ENCODE peak calls at places on chromosome 7, in four cellular contexts. One of them, this sample, is unnamed.

GRCh38 chr7:95396136-95397032 is at the start of gene PON3:
- DNase-seq in psoas muscle: peak
- DNase-seq in breast epithelium: peak
- DNase-seq in prostate gland: no peak
- DNase-seq in this sample: no peak

GRCh38 chr7:84232653-84233052 is 38.1 kb upstream of the SEMA3A start:
- DNase-seq in prostate gland: no peak
- DNase-seq in psoas muscle: no peak
- DNase-seq in breast epithelium: no peak
- DNase-seq in this sample: no peak

GRCh38 chr7:98619450-98620321 is 2.6 kb downstream of the NPTX2 start:
- DNase-seq in breast epithelium: no peak
- DNase-seq in prostate gland: no peak
- DNase-seq in psoas muscle: no peak
- DNase-seq in this sample: peak

GRCh38 chr7:106693659-106694353 is 32.8 kb upstream of the CCDC71L start:
- DNase-seq in prostate gland: no peak
- DNase-seq in psoas muscle: no peak
- DNase-seq in breast epithelium: no peak
- DNase-seq in this sample: no peak

GRCh38 chr7:70097639-70098038 is 499.4 kb downstream of the AUTS2 start:
- DNase-seq in breast epithelium: no peak
- DNase-seq in prostate gland: no peak
- DNase-seq in psoas muscle: no peak
- DNase-seq in this sample: no peak

GRCh38 chr7:5780801-5781496 is 514 bp downstream of the RNF216 start:
- DNase-seq in breast epithelium: no peak
- DNase-seq in psoas muscle: peak
- DNase-seq in prostate gland: peak
- DNase-seq in this sample: no peak

GRCh38 chr7:26356266-26356665 is 64.6 kb downstream of the SNX10 start:
- DNase-seq in prostate gland: no peak
- DNase-seq in psoas muscle: no peak
- DNase-seq in breast epithelium: no peak
- DNase-seq in this sample: no peak

GRCh38 chr7:69656890-69657289 is 58.6 kb downstream of the AUTS2 start:
- DNase-seq in breast epithelium: peak
- DNase-seq in prostate gland: no peak
- DNase-seq in psoas muscle: peak
- DNase-seq in this sample: no peak

GRCh38 chr7:18393465-18394118 is 102.0 kb upstream of the HDAC9 start:
- DNase-seq in breast epithelium: no peak
- DNase-seq in psoas muscle: no peak
- DNase-seq in prostate gland: no peak
- DNase-seq in this sample: no peak

GRCh38 chr7:17274551-17275245 is 23.8 kb upstream of the AHR start:
- DNase-seq in breast epithelium: no peak
- DNase-seq in prostate gland: no peak
- DNase-seq in psoas muscle: no peak
- DNase-seq in this sample: no peak

GRCh38 chr7:12715372-12716133 is 28.1 kb downstream of the ARL4A start:
- DNase-seq in prostate gland: peak
- DNase-seq in psoas muscle: peak
- DNase-seq in breast epithelium: peak
- DNase-seq in this sample: peak

GRCh38 chr7:107208563-107208962 is 39.8 kb downstream of the HBP1 start:
- DNase-seq in prostate gland: no peak
- DNase-seq in psoas muscle: no peak
- DNase-seq in breast epithelium: no peak
- DNase-seq in this sample: no peak

GRCh38 chr7:96786998-96787395 is 77.4 kb upstream of the SEM1 start:
- DNase-seq in breast epithelium: no peak
- DNase-seq in prostate gland: no peak
- DNase-seq in psoas muscle: no peak
- DNase-seq in this sample: no peak

GRCh38 chr7:149500910-149501309 is 3.3 kb upstream of the ZNF746 start:
- DNase-seq in breast epithelium: no peak
- DNase-seq in prostate gland: no peak
- DNase-seq in psoas muscle: no peak
- DNase-seq in this sample: no peak

GRCh38 chr7:73577627-73578341 is 595 bp downstream of the TBL2 start:
- DNase-seq in psoas muscle: no peak
- DNase-seq in prostate gland: no peak
- DNase-seq in breast epithelium: no peak
- DNase-seq in this sample: no peak

GRCh38 chr7:94620703-94621118 is 35.2 kb downstream of the SGCE start:
- DNase-seq in psoas muscle: peak
- DNase-seq in prostate gland: peak
- DNase-seq in breast epithelium: peak
- DNase-seq in this sample: no peak

GRCh38 chr7:30463400-30464145 is 15.0 kb downstream of the NOD1 start:
- DNase-seq in breast epithelium: no peak
- DNase-seq in prostate gland: no peak
- DNase-seq in psoas muscle: no peak
- DNase-seq in this sample: no peak

GRCh38 chr7:52061666-52062065 is 745.1 kb upstream of the COBL start:
- DNase-seq in breast epithelium: no peak
- DNase-seq in prostate gland: no peak
- DNase-seq in psoas muscle: no peak
- DNase-seq in this sample: no peak

DNA sequence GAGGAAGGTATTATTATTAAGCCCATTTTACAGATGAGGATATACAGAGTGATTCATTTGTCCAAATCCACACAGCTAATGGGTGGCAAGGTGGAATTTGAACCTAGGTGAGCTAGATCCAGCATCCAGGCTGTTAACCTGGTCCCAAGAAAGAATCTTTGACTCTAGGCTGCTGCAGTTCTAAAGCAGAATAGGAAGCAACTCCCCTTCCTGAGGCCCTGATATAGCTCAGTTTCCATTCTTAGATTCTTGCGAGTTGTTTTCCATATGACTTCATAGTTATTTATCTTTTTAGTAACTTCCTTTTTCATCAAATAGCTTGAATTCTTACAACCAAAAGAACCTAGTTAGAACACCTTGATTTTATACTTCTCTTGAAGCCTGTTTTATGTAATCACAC is 24.1 kb upstream of the ZC3HAV1L start:
- DNase-seq in psoas muscle: no peak
- DNase-seq in prostate gland: no peak
- DNase-seq in breast epithelium: no peak
- DNase-seq in this sample: no peak
- TF ChIP-seq CTCF in psoas muscle: no peak
- TF ChIP-seq CTCF in prostate gland: no peak
- TF ChIP-seq CTCF in breast epithelium: no peak
- TF ChIP-seq CTCF in this sample: no peak

DNA sequence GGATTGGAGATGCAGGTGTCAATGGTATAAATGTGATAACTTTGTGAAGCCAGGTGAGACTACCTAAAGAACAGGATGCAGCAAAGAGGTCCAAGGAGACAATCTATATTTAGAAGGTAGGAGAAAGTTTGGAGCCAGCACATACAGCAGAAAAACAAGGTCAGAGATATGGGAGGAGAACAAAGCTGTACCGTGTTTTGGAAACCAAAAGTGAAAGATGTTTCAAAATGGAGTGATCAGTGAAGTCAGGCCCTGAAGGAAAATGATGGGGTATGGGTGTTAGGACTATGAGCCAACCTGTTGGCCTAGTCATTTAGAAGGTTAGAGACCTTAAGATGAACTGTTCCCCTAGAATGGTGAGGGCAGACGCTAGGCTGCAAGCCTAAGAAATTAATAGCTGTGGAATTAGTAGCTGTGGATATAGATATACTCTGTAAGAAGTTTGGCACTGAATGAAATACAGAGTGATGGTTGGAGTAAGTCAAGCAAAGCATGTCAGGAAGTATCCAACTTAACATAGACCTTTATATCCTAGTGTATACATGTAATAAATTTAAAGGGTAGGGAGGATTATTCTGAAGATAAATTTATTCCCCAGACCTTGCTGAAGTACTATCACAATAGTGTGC is 149.8 kb upstream of the WNT16 start:
- DNase-seq in breast epithelium: no peak
- DNase-seq in psoas muscle: no peak
- DNase-seq in prostate gland: no peak
- DNase-seq in this sample: no peak
- H3K4me3 ChIP-seq in breast epithelium: no peak
- H3K4me3 ChIP-seq in psoas muscle: no peak
- H3K4me3 ChIP-seq in prostate gland: no peak
- H3K4me3 ChIP-seq in this sample: no peak

GRCh38 chr7:90312745-90313144 is 8.4 kb downstream of the FAM237B start:
- DNase-seq in psoas muscle: no peak
- DNase-seq in prostate gland: no peak
- DNase-seq in breast epithelium: no peak
- DNase-seq in this sample: no peak
- TF ChIP-seq CTCF in psoas muscle: no peak
- TF ChIP-seq CTCF in prostate gland: no peak
- TF ChIP-seq CTCF in breast epithelium: no peak
- TF ChIP-seq CTCF in this sample: peak

GRCh38 chr7:55063633-55064032 is 44.8 kb downstream of the EGFR start:
- DNase-seq in psoas muscle: no peak
- DNase-seq in breast epithelium: no peak
- DNase-seq in prostate gland: no peak
- DNase-seq in this sample: no peak

GRCh38 chr7:55065079-55065478 is 46.3 kb downstream of the EGFR start:
- DNase-seq in breast epithelium: no peak
- DNase-seq in psoas muscle: peak
- DNase-seq in prostate gland: no peak
- DNase-seq in this sample: no peak

GRCh38 chr7:55066479-55066878 is 47.7 kb downstream of the EGFR start:
- DNase-seq in psoas muscle: no peak
- DNase-seq in breast epithelium: no peak
- DNase-seq in prostate gland: no peak
- DNase-seq in this sample: no peak

GRCh38 chr7:55066938-55067337 is 48.1 kb downstream of the EGFR start:
- DNase-seq in psoas muscle: no peak
- DNase-seq in prostate gland: no peak
- DNase-seq in breast epithelium: no peak
- DNase-seq in this sample: no peak

GRCh38 chr7:55065511-55066229 is 46.9 kb downstream of the EGFR start:
- DNase-seq in breast epithelium: no peak
- DNase-seq in prostate gland: no peak
- DNase-seq in psoas muscle: no peak
- DNase-seq in this sample: no peak
- H3K4me3 ChIP-seq in breast epithelium: no peak
- H3K4me3 ChIP-seq in prostate gland: no peak
- H3K4me3 ChIP-seq in psoas muscle: peak
- H3K4me3 ChIP-seq in this sample: no peak

GRCh38 chr7:81865754-81866153 is 95.9 kb upstream of the HGF start:
- DNase-seq in psoas muscle: no peak
- DNase-seq in breast epithelium: no peak
- DNase-seq in prostate gland: no peak
- DNase-seq in this sample: no peak
- TF ChIP-seq CTCF in psoas muscle: no peak
- TF ChIP-seq CTCF in breast epithelium: no peak
- TF ChIP-seq CTCF in prostate gland: no peak
- TF ChIP-seq CTCF in this sample: no peak

GRCh38 chr7:117122536-117122935 is 169.2 kb downstream of the ST7 start:
- DNase-seq in breast epithelium: no peak
- DNase-seq in prostate gland: no peak
- DNase-seq in psoas muscle: no peak
- DNase-seq in this sample: no peak
- H3K4me3 ChIP-seq in breast epithelium: no peak
- H3K4me3 ChIP-seq in prostate gland: no peak
- H3K4me3 ChIP-seq in psoas muscle: no peak
- H3K4me3 ChIP-seq in this sample: no peak

DNA sequence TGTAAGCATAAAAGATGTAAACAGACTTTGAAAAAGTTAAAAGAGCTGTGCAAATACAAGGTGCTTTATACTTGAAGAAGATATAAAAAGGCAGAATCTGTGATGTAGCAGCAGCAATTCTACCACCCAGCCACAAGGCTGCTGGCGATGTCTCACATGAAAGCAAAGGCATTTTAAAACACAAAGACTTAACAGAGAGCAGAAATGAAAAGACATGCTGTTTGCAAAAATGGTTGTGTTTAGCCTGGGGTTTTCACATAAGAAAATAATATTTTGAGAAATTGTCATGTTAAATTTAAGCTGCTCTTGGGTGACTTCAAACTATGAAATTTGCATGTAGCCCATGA is 85.5 kb upstream of the ZNF800 start:
- DNase-seq in prostate gland: no peak
- DNase-seq in psoas muscle: no peak
- DNase-seq in breast epithelium: no peak
- DNase-seq in this sample: no peak
- TF ChIP-seq CTCF in prostate gland: no peak
- TF ChIP-seq CTCF in psoas muscle: no peak
- TF ChIP-seq CTCF in breast epithelium: no peak
- TF ChIP-seq CTCF in this sample: no peak

GRCh38 chr7:151113344-151114150 is 27.3 kb downstream of the AGAP3 start:
- DNase-seq in psoas muscle: no peak
- DNase-seq in breast epithelium: peak
- DNase-seq in prostate gland: peak
- DNase-seq in this sample: peak
- H3K4me3 ChIP-seq in psoas muscle: no peak
- H3K4me3 ChIP-seq in breast epithelium: no peak
- H3K4me3 ChIP-seq in prostate gland: peak
- H3K4me3 ChIP-seq in this sample: peak

DNA sequence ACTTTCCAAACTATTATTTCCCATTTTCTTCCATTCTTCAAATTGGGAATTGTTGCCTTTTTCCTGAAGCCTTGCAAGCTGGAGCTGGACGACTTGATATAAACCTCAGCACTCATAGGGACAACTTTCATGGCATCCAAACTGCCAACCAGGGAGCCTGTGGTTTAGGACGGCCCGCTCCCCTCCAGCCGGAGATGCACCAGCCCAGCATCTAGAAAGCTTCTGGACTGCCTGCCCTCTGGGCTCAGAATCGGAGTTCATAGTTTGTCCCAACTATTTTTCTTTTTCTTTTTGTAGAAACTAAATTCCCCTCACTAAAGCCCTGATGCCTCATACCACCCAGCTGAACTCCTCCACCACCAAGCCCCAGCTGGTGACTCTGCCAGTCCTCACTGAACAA is 200.3 kb downstream of the DNAJB6 start:
- DNase-seq in prostate gland: no peak
- DNase-seq in psoas muscle: no peak
- DNase-seq in breast epithelium: no peak
- DNase-seq in this sample: no peak
- TF ChIP-seq CTCF in prostate gland: no peak
- TF ChIP-seq CTCF in psoas muscle: no peak
- TF ChIP-seq CTCF in breast epithelium: no peak
- TF ChIP-seq CTCF in this sample: no peak